ENCODE peak calls at places on chromosomes 6 and 20, in five cellular contexts. M is HCT116, T is H1, Y is HepG2, U is K562. Z is an unnamed sample.
A peak's percentile ranks its signal among the peaks of the same experiment; 100 is the strongest.

GRCh38 chr20:13819885-13820645 is 35.2 kb downstream of the NDUFAF5 start:
- DNase-seq in M (peak; percentile 42), T (no peak), Y (peak; percentile 70), U (peak; percentile 47), Z (peak; percentile 53)

GRCh38 chr20:39961667-39962066 is 727.4 kb downstream of the MAFB start:
- DNase-seq in M (no peak), T (no peak), Y (no peak), U (no peak), Z (no peak)

GRCh38 chr20:46695888-46696287 is 6.6 kb upstream of the TP53RK start:
- DNase-seq in M (no peak), T (no peak), Y (no peak), U (no peak), Z (no peak)

GRCh38 chr6:138538390-138539031 is 39.2 kb upstream of the NHSL1 start:
- DNase-seq in M (no peak), T (no peak), Y (peak; percentile 86), U (no peak), Z (no peak)

GRCh38 chr6:16217156-16217721 is 21.1 kb upstream of the GMPR start:
- DNase-seq in M (no peak), T (no peak), Y (no peak), U (no peak), Z (no peak)

GRCh38 chr6:167825059-167825758 is 1.5 kb upstream of the AFDN start:
- DNase-seq in M (no peak), T (no peak), Y (no peak), U (peak; percentile 70), Z (no peak)

GRCh38 chr6:143784316-143784715 is 58.8 kb upstream of the LTV1 start:
- DNase-seq in M (no peak), T (no peak), Y (no peak), U (no peak), Z (no peak)

GRCh38 chr6:82362868-82363267 is 749 bp upstream of the TPBG start:
- DNase-seq in M (no peak), T (no peak), Y (no peak), U (no peak), Z (no peak)

GRCh38 chr6:89950879-89951391 is 56.7 kb downstream of the GJA10 start:
- DNase-seq in M (no peak), T (no peak), Y (no peak), U (no peak), Z (no peak)

GRCh38 chr6:89951574-89952360 is 57.5 kb downstream of the GJA10 start:
- DNase-seq in M (no peak), T (peak; percentile 23), Y (peak; percentile 44), U (no peak), Z (no peak)

GRCh38 chr6:89954721-89955148 is 60.5 kb downstream of the GJA10 start:
- DNase-seq in M (no peak), T (no peak), Y (no peak), U (no peak), Z (no peak)

GRCh38 chr6:89952361-89952680 is 58.1 kb downstream of the GJA10 start:
- DNase-seq in M (no peak), T (no peak), Y (no peak), U (no peak), Z (no peak)

GRCh38 chr6:89952696-89953095 is 58.4 kb downstream of the GJA10 start:
- DNase-seq in M (no peak), T (no peak), Y (no peak), U (no peak), Z (no peak)
- TF ChIP-seq JUND in M (no peak), T (no peak), Y (no peak), U (no peak), Z (no peak)

GRCh38 chr6:34839696-34840352 is 47.9 kb downstream of the BLTP3A start:
- DNase-seq in M (no peak), T (no peak), Y (no peak), U (peak; percentile 70), Z (no peak)
- TF ChIP-seq JUND in M (no peak), T (no peak), Y (no peak), U (no peak), Z (no peak)

GRCh38 chr20:1577906-1578305 is 20.4 kb upstream of the SIRPD start:
- DNase-seq in M (no peak), T (no peak), Y (no peak), U (no peak), Z (no peak)
- TF ChIP-seq JUND in M (no peak), T (no peak), Y (no peak), U (no peak), Z (no peak)

GRCh38 chr6:163164175-163164900 is 250.2 kb upstream of the QKI start:
- DNase-seq in M (no peak), T (no peak), Y (no peak), U (no peak), Z (no peak)
- TF ChIP-seq JUND in M (no peak), T (no peak), Y (no peak), U (no peak), Z (no peak)

GRCh38 chr6:67875877-67876383 is 759.2 kb upstream of the ADGRB3 start:
- DNase-seq in M (no peak), T (no peak), Y (no peak), U (peak; percentile 37), Z (no peak)

DNA sequence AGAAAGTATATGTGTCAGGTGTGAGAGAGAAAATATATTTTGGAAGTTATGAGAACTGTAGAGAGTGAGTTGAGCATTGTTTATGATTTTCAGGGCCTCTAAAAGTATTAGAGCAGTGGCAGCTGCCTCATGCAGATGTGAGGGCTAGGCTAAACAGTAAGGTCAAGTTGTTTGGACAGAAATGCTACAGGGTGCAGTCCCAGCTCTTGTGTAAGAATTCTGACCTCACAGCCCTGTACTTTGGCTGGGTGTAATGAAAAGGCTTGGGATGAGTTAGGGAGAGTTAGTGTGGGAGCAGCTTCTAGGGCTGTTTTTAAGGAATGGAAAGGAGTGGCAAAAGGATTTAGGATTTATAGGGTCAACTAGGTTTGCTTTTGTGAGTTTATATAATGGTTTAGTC is 764.8 kb upstream of the ADGRB3 start:
- DNase-seq in M (no peak), T (no peak), Y (no peak), U (no peak), Z (no peak)
- TF ChIP-seq JUND in M (no peak), T (no peak), Y (no peak), U (no peak), Z (no peak)

Z was measured in T47D.